ENCODE peak calls at places on chromosome 5, in four cellular contexts. X is uterus, Z is left ventricle myocardium inferior, N is GM23248. W is an unnamed sample.
A peak's percentile ranks its signal among the peaks of the same experiment; 100 is the strongest.

GRCh38 chr5:39005566-39006232 is 68.5 kb downstream of the RICTOR start:
- DNase-seq in X (no peak), Z (no peak), N (peak; percentile 22), W (no peak)

GRCh38 chr5:93079046-93079445 is 502.0 kb downstream of the NR2F1-AS1 start:
- DNase-seq in X (no peak), Z (no peak), N (no peak), W (no peak)

GRCh38 chr5:39517800-39518199 is 93.0 kb upstream of the DAB2 start:
- DNase-seq in X (no peak), Z (no peak), N (peak; percentile 90), W (no peak)

GRCh38 chr5:125835293-125836172 is 587.7 kb upstream of the GRAMD2B start:
- DNase-seq in X (peak; percentile 36), Z (peak; percentile 20), N (peak; percentile 2), W (no peak)

GRCh38 chr5:52876456-52876855 is 88.7 kb downstream of the ITGA1 start:
- DNase-seq in X (no peak), Z (no peak), N (no peak), W (no peak)

GRCh38 chr5:139955616-139956283 is 87.3 kb downstream of the NRG2 start:
- DNase-seq in X (no peak), Z (no peak), N (no peak), W (no peak)

GRCh38 chr5:32625106-32625505 is 39.7 kb downstream of the SUB1 start:
- DNase-seq in X (no peak), Z (no peak), N (no peak), W (no peak)

GRCh38 chr5:72516916-72517315 is 9.7 kb upstream of the ZNF366 start:
- DNase-seq in X (no peak), Z (no peak), N (no peak), W (no peak)

GRCh38 chr5:77957-78804 is 13.8 kb upstream of the PLEKHG4B start:
- DNase-seq in X (no peak), Z (peak; percentile 49), N (peak; percentile 63), W (peak; percentile 51)

GRCh38 chr5:45737153-45737552 is 41.0 kb upstream of the HCN1 start:
- DNase-seq in X (no peak), Z (no peak), N (no peak), W (no peak)

GRCh38 chr5:138952962-138953361 is 77.8 kb upstream of the LRRTM2 start:
- DNase-seq in X (no peak), Z (no peak), N (no peak), W (no peak)

GRCh38 chr5:146595088-146595487 is 79.1 kb upstream of the GPR151 start:
- DNase-seq in X (no peak), Z (no peak), N (no peak), W (no peak)

GRCh38 chr5:168327451-168327850 is 36.0 kb downstream of the WWC1 start:
- DNase-seq in X (no peak), Z (no peak), N (peak; percentile 8), W (no peak)

GRCh38 chr5:57432876-57433275 is 49.7 kb downstream of the ACTBL2 start:
- DNase-seq in X (no peak), Z (no peak), N (no peak), W (no peak)

GRCh38 chr5:132268698-132269551 is 11.4 kb downstream of the PDLIM4 start:
- DNase-seq in X (peak; percentile 49), Z (no peak), N (peak; percentile 79), W (peak; percentile 68)

GRCh38 chr5:141513627-141514329 is 24.9 kb downstream of the PCDHGC5 start:
- DNase-seq in X (peak; percentile 91), Z (peak; percentile 82), N (peak; percentile 97), W (peak; percentile 93)

GRCh38 chr5:167029488-167029887 is 1262.0 kb upstream of the WWC1 start:
- DNase-seq in X (no peak), Z (no peak), N (no peak), W (no peak)

GRCh38 chr5:146137967-146138403 is 32.6 kb upstream of the PLAC8L1 start:
- DNase-seq in X (no peak), Z (no peak), N (no peak), W (no peak)

GRCh38 chr5:157172408-157172807 is 6.3 kb upstream of the GARIN3 start:
- DNase-seq in X (no peak), Z (no peak), N (no peak), W (no peak)

GRCh38 chr5:138287252-138287651 is 12.8 kb upstream of the GFRA3 start:
- DNase-seq in X (no peak), Z (no peak), N (no peak), W (no peak)

GRCh38 chr5:43609752-43610151 is 6.8 kb downstream of the NNT start:
- DNase-seq in X (no peak), Z (no peak), N (no peak), W (no peak)

GRCh38 chr5:53381-54174 is 38.4 kb upstream of the PLEKHG4B start:
- DNase-seq in X (no peak), Z (no peak), N (peak; percentile 48), W (no peak)

GRCh38 chr5:7650755-7651154 is 200.2 kb downstream of the CFAP90 start:
- DNase-seq in X (no peak), Z (no peak), N (no peak), W (no peak)

GRCh38 chr5:4348418-4348817 is 752.8 kb downstream of the IRX1 start:
- DNase-seq in X (no peak), Z (no peak), N (no peak), W (no peak)

GRCh38 chr5:83493644-83494043 is 22.1 kb downstream of the VCAN start:
- DNase-seq in X (no peak), Z (no peak), N (no peak), W (no peak)

GRCh38 chr5:73918791-73919221 is 292.8 kb downstream of the ARHGEF28 start:
- DNase-seq in X (no peak), Z (no peak), N (no peak), W (peak; percentile 67)

GRCh38 chr5:44774279-44774880 is 34.4 kb upstream of the MRPS30 start:
- DNase-seq in X (no peak), Z (no peak), N (peak; percentile 76), W (no peak)

GRCh38 chr5:147539053-147539452 is 29.2 kb upstream of the DPYSL3 start:
- DNase-seq in X (no peak), Z (no peak), N (peak; percentile 81), W (no peak)

DNA sequence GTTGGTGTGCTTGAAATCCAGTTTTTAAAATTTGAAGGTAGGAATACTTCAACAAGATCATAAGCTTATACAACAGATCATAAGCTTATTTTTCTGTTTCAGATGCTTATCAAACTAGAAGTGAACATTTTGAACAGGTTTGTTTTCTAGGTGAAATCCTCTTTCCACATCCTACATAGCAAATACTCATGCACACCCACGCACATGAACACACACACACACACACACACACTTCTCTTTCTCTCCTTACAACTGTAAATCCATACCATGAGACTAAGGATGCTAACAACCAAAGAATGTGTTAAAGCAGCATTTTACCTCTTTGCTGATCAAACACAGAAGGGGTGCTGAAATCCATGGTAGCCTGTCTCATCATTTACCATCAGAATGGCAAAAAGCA is 592 bp downstream of the ANKRD55 start:
- DNase-seq in X (no peak), Z (no peak), N (no peak), W (no peak)
- H3K4me3 ChIP-seq in X (no peak overlapping the region), Z (no peak overlapping the region), N (no peak overlapping the region), W (no peak overlapping the region)

GRCh38 chr5:158979749-158980521 is 119.8 kb downstream of the EBF1 start:
- DNase-seq in X (peak; percentile 50), Z (peak; percentile 52), N (peak; percentile 79), W (peak; percentile 85)
- H3K4me3 ChIP-seq in X (peak overlapping the region; percentile 21), Z (peak overlapping the region; percentile 52), N (peak overlapping the region; percentile 68), W (peak overlapping the region; percentile 41)

GRCh38 chr5:135128361-135128760 is 94.3 kb upstream of the PITX1 start:
- DNase-seq in X (no peak), Z (no peak), N (no peak), W (no peak)

GRCh38 chr5:135129307-135129706 is 95.3 kb upstream of the PITX1 start:
- DNase-seq in X (no peak), Z (no peak), N (no peak), W (no peak)

GRCh38 chr5:135130526-135131215 is 96.6 kb upstream of the PITX1 start:
- DNase-seq in X (no peak), Z (no peak), N (peak; percentile 28), W (peak; percentile 26)

GRCh38 chr5:135126688-135127603 is 92.9 kb upstream of the PITX1 start:
- DNase-seq in X (no peak), Z (no peak), N (no peak), W (peak; percentile 42)

DNA sequence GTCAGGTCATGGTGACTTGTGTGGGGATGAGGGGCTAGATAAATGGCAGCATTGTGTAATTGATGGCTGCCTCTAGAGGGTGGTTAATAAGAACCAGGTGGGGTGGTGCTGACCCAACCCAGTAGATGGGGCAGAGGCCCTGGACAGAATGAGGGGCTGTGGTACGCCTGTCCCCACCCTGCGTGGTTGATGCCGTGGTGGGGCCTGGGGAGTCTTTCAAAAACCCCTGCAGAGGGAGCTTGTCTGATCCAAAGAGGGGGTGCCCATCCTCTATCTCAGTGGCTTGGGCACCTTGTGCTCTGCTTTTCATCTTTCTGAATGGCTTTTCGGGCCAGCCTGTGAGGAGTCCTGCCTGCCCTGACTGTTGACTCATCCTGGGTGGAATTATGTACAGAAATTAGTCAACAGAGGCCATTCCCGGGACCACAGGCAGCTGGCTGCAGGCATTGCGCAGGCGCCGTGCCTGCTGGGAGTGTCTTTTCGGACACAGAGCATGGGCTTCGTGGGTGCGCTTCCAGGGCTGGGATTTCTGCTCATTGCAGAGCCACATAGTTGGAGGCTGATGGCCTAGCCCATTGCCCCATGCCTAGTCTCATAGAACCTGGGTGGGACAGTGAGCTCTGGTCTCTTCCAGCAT is 93.7 kb upstream of the PITX1 start:
- DNase-seq in X (no peak), Z (no peak), N (peak; percentile 93), W (peak; percentile 34)
- H3K4me3 ChIP-seq in X (no peak overlapping the region), Z (no peak overlapping the region), N (no peak overlapping the region), W (no peak overlapping the region)

GRCh38 chr5:59598547-59598874 is 295.0 kb downstream of the PDE4D start:
- DNase-seq in X (no peak), Z (no peak), N (peak; percentile 18), W (no peak)
- H3K4me3 ChIP-seq in X (no peak overlapping the region), Z (peak overlapping the region; percentile 41), N (peak overlapping the region; percentile 58), W (peak overlapping the region; percentile 17)

GRCh38 chr5:170297589-170298462 is at the start of gene LCP2:
- DNase-seq in X (no peak), Z (no peak), N (no peak), W (no peak)
- H3K4me3 ChIP-seq in X (no peak within 1 kb of the TSS), Z (peak within 1 kb of the TSS; percentile 67), N (no peak within 1 kb of the TSS), W (no peak within 1 kb of the TSS)

GRCh38 chr5:15069407-15069905 is 197.9 kb upstream of the ANKH start:
- DNase-seq in X (no peak), Z (no peak), N (no peak), W (no peak)

GRCh38 chr5:15064396-15064795 is 192.8 kb upstream of the ANKH start:
- DNase-seq in X (no peak), Z (no peak), N (no peak), W (no peak)
- H3K4me3 ChIP-seq in X (no peak overlapping the region), Z (no peak overlapping the region), N (no peak overlapping the region), W (no peak overlapping the region)